ENCODE peak calls at places on chromosomes 11 and 22, in five cellular contexts. T is transverse colon, N is GM13976, B is fibroblast of the aortic adventitia, D is fibroblast of villous mesenchyme. C is an unnamed sample.

GRCh38 chr11:47437746-47438418 is 11.1 kb downstream of the RAPSN start:
- DNase-seq in T (peak; percentile 31), D (no peak), N (no peak), B (peak; percentile 60), C (no peak)

GRCh38 chr11:45658292-45658991 is 7.0 kb downstream of the CHST1 start:
- DNase-seq in T (peak; percentile 44), N (peak; percentile 71), B (peak; percentile 20), D (peak; percentile 76), C (peak; percentile 18)

GRCh38 chr11:76577199-76577920 is 93.2 kb downstream of the LRRC32 start:
- DNase-seq in D (peak; percentile 91), N (no peak), B (peak; percentile 67), T (peak; percentile 64), C (peak; percentile 88)

GRCh38 chr22:36544107-36544620 is 15.2 kb upstream of the EIF3D start:
- DNase-seq in D (no peak), T (no peak), N (no peak), B (peak; percentile 47), C (peak; percentile 25)

GRCh38 chr11:73240190-73240781 is 22.2 kb downstream of the P2RY2 start:
- DNase-seq in N (no peak), B (peak; percentile 92), D (peak; percentile 41), T (no peak), C (peak; percentile 49)

GRCh38 chr11:108906329-108906728 is 241.5 kb downstream of the DDX10 start:
- DNase-seq in B (peak; percentile 18), N (no peak), T (no peak), D (peak; percentile 79), C (peak; percentile 80)

GRCh38 chr11:56688554-56688953 is 10.3 kb upstream of the OR9G1 start:
- DNase-seq in T (no peak), D (no peak), B (no peak), N (no peak), C (no peak)

GRCh38 chr22:43446881-43447280 is 35.1 kb downstream of the MPPED1 start:
- DNase-seq in N (no peak), B (no peak), D (no peak), T (no peak), C (no peak)

GRCh38 chr22:25125693-25126357 is 73.8 kb upstream of the CRYBB3 start:
- DNase-seq in D (no peak), N (no peak), T (no peak), B (no peak), C (no peak)

GRCh38 chr11:67079065-67079464 is 22.4 kb downstream of the RHOD start:
- DNase-seq in T (no peak), N (no peak), B (no peak), D (no peak), C (no peak)

GRCh38 chr22:36929621-36930020 is 16.2 kb downstream of the CSF2RB start:
- DNase-seq in N (no peak), B (no peak), D (no peak), T (no peak), C (no peak)

GRCh38 chr11:112555491-112556364 is 295.1 kb upstream of the PLET1 start:
- DNase-seq in N (peak; percentile 62), B (peak; percentile 22), D (peak; percentile 48), T (peak; percentile 67), C (peak; percentile 28)

GRCh38 chr11:17579451-17579850 is 32.4 kb downstream of the OTOG start:
- DNase-seq in N (no peak), D (no peak), T (no peak), B (no peak), C (no peak)

GRCh38 chr11:39668640-39669039 is 1790.8 kb downstream of the LRRC4C start:
- DNase-seq in N (no peak), T (no peak), D (no peak), B (no peak), C (no peak)

GRCh38 chr11:86636275-86636674 is 36.1 kb downstream of the ME3 start:
- DNase-seq in N (no peak), T (no peak), D (peak; percentile 40), B (no peak), C (peak; percentile 45)

GRCh38 chr11:90220391-90220790 is 2.5 kb downstream of the CHORDC1 start:
- DNase-seq in T (no peak), B (peak; percentile 69), D (peak; percentile 51), N (peak; percentile 40), C (peak; percentile 54)

GRCh38 chr11:115471367-115471766 is 32.8 kb downstream of the CADM1 start:
- DNase-seq in N (peak; percentile 13), D (no peak), B (no peak), T (no peak), C (no peak)

GRCh38 chr11:68691402-68691784 is 7.0 kb downstream of the GAL start:
- DNase-seq in D (no peak), B (no peak), T (no peak), N (no peak), C (no peak)

GRCh38 chr22:25235547-25236290 is 16.3 kb downstream of the CRYBB2 start:
- DNase-seq in T (peak; percentile 78), D (peak; percentile 75), B (peak; percentile 64), N (peak; percentile 99), C (peak; percentile 64)

GRCh38 chr11:12420706-12421105 is 43.3 kb downstream of the PARVA start:
- DNase-seq in N (no peak), D (no peak), T (no peak), B (no peak), C (no peak)

GRCh38 chr11:120645639-120646038 is 134.1 kb downstream of the GRIK4 start:
- DNase-seq in B (no peak), N (no peak), D (no peak), T (no peak), C (no peak)

GRCh38 chr11:60970369-60970774 is 1.1 kb upstream of the CD6 start:
- DNase-seq in B (peak; percentile 28), N (peak; percentile 85), D (peak; percentile 35), T (peak; percentile 69), C (peak; percentile 22)

GRCh38 chr11:1276866-1277615 is 32.4 kb downstream of the TOLLIP start:
- DNase-seq in B (no peak), T (no peak), D (no peak), N (no peak), C (no peak)

GRCh38 chr22:44591146-44591790 is 93.2 kb upstream of the RTL6 start:
- DNase-seq in T (no peak), N (no peak), B (no peak), D (no peak), C (no peak)

GRCh38 chr11:6655790-6656580 is at the start of gene DCHS1:
- DNase-seq in B (no peak), N (no peak), D (no peak), T (peak; percentile 26), C (no peak)

GRCh38 chr11:116840224-116840745 is 2.9 kb upstream of the APOA1 start:
- DNase-seq in D (peak; percentile 55), B (peak; percentile 21), N (no peak), T (no peak), C (no peak)
- TF ChIP-seq CTCF in D (peak; percentile 47), B (peak; percentile 31), N (no peak), T (no peak), C (peak; percentile 59)

DNA sequence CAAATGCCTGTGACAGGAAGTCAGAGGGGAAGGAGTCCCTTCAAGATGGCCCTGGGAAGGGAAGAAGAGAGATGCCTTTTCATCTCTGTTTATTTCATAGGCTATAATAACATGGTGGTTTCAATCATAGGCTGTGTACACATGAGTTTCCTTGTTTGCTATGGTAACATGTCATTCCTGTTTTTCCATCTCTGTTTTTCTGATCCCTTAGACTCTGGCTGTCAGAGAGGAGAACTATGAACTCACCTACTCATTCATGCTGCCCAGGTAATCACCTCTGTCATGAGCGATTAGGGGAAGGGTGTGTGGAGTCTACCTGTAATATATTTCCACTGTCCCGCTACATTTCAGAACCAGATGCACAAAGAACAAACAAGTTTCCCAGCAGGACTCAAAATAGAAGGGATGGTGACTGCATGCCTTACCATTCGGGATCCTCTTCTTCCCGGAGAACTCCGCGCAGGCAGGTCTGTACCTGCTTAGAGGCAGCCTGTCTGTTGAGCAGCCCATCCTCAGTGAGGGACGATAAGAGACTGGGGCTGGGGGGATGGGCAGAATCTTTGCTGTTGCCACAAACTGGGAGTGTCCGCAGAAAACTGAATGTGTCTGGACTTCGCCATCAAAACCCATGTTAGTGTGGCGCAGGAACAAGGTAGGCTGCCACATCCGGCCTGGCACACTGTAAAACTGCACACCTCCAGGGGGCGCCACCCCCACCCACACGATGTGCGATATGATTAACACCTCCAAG is 7.1 kb upstream of the PEX26 start:
- DNase-seq in T (no peak), B (no peak), D (no peak), N (no peak), C (no peak)
- TF ChIP-seq CTCF in T (no peak), B (peak; percentile 24), D (peak; percentile 11), N (peak; percentile 30), C (peak; percentile 72)

GRCh38 chr22:39940757-39941305 is 19.4 kb upstream of the TMA7B start:
- DNase-seq in T (no peak), D (no peak), B (no peak), N (peak; percentile 41), C (no peak)

GRCh38 chr22:39942433-39943213 is 17.6 kb upstream of the TMA7B start:
- DNase-seq in N (no peak), T (no peak), B (no peak), D (no peak), C (no peak)

GRCh38 chr22:39939830-39940229 is 20.4 kb upstream of the TMA7B start:
- DNase-seq in T (no peak), D (no peak), N (no peak), B (no peak), C (no peak)

GRCh38 chr22:39943366-39943765 is 16.8 kb upstream of the TMA7B start:
- DNase-seq in N (no peak), T (no peak), D (no peak), B (no peak), C (no peak)

DNA sequence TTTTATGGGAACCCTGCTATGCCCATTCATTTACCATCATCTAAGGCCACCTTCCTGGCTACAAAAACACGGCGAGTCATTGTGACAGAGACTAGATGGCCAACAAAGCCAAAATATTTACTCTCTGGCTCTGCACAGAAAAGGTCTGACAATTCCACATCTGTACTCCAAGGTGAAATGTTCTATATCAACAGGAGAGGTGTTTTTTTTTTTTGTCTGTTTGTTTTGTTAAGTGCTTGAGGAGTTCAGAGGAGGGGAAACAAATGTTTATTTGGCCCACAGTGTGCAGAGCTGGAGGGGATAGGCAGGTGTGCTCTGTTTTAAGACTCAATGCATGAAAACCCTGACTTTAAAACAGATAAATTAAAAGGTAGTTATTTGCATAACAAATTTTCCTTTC is 18.5 kb upstream of the TMA7B start:
- DNase-seq in N (no peak), B (no peak), D (no peak), T (no peak), C (no peak)
- TF ChIP-seq CTCF in N (no peak), B (no peak), D (no peak), T (no peak), C (no peak)

GRCh38 chr11:75084883-75085282 is 11.8 kb downstream of the OR2AT4 start:
- DNase-seq in D (no peak), T (no peak), B (no peak), N (no peak), C (no peak)

GRCh38 chr11:75082601-75083216 is 14.0 kb downstream of the OR2AT4 start:
- DNase-seq in N (no peak), B (no peak), T (no peak), D (no peak), C (no peak)

GRCh38 chr11:75083217-75083605 is 13.5 kb downstream of the OR2AT4 start:
- DNase-seq in B (no peak), T (no peak), D (no peak), N (no peak), C (no peak)

GRCh38 chr11:75090778-75091177 is 5.9 kb downstream of the OR2AT4 start:
- DNase-seq in T (no peak), D (no peak), B (no peak), N (no peak), C (no peak)

GRCh38 chr11:75087319-75088055 is 9.2 kb downstream of the OR2AT4 start:
- DNase-seq in D (no peak), N (no peak), T (no peak), B (no peak), C (no peak)
- TF ChIP-seq CTCF in D (no peak), N (no peak), T (no peak), B (no peak), C (no peak)

GRCh38 chr11:21866781-21867180 is 326.1 kb upstream of the ANO5 start:
- DNase-seq in N (no peak), D (no peak), T (no peak), B (no peak), C (no peak)
- TF ChIP-seq CTCF in N (no peak), D (no peak), T (no peak), B (no peak), C (no peak)

C was measured in HFFc6.